ENCODE peak calls at places on chromosome 7, in four cellular contexts. A is lower leg skin, I is K562, G is A549. C is an unnamed sample.

GRCh38 chr7:149753370-149754233 is 19.8 kb downstream of the ZNF467 start:
- DNase-seq in A (peak; percentile 83), I (peak; percentile 80), G (peak; percentile 73), C (peak; percentile 36)

GRCh38 chr7:134780166-134780853 is 876 bp downstream of the CALD1 start:
- DNase-seq in A (no peak), I (no peak), G (no peak), C (no peak)

GRCh38 chr7:105268056-105268455 is 120.7 kb downstream of the SRPK2 start:
- DNase-seq in A (no peak), I (peak; percentile 30), G (peak; percentile 35), C (no peak)

GRCh38 chr7:2725178-2726105 is 37.4 kb downstream of the AMZ1 start:
- DNase-seq in A (no peak), I (no peak), G (no peak), C (no peak)

GRCh38 chr7:132112111-132112510 is 464.2 kb downstream of the PLXNA4 start:
- DNase-seq in A (peak; percentile 28), I (no peak), G (no peak), C (no peak)

GRCh38 chr7:113408999-113409398 is 290.6 kb upstream of the SMIM30 start:
- DNase-seq in A (no peak), I (no peak), G (no peak), C (no peak)

GRCh38 chr7:39507866-39508551 is 58.2 kb upstream of the YAE1 start:
- DNase-seq in A (no peak), I (no peak), G (no peak), C (no peak)

GRCh38 chr7:133614251-133614650 is 361.4 kb downstream of the EXOC4 start:
- DNase-seq in A (no peak), I (no peak), G (no peak), C (no peak)

GRCh38 chr7:45084336-45084735 is 4.4 kb downstream of the NACAD start:
- DNase-seq in A (no peak), I (no peak), G (no peak), C (no peak)

GRCh38 chr7:3979956-3980643 is 679.0 kb downstream of the SDK1 start:
- DNase-seq in A (no peak), I (no peak), G (no peak), C (no peak)

GRCh38 chr7:158614695-158615094 is 27.1 kb upstream of the PTPRN2 start:
- DNase-seq in A (no peak), I (no peak), G (no peak), C (no peak)

GRCh38 chr7:100406767-100407166 is 21.7 kb downstream of the ZCWPW1 start:
- DNase-seq in A (no peak), I (no peak), G (no peak), C (no peak)

GRCh38 chr7:135976312-135977019 is 693 bp downstream of the MTPN start:
- DNase-seq in A (no peak), I (peak; percentile 66), G (peak; percentile 27), C (peak; percentile 3)

GRCh38 chr7:74173866-74174605 is at the start of gene EIF4H:
- DNase-seq in A (peak; percentile 99), I (peak; percentile 99), G (peak; percentile 88), C (peak; percentile 86)
- TF ChIP-seq POLR2A in A (peak; percentile 75), I (peak; percentile 76), G (peak; percentile 78), C (peak; percentile 44)

GRCh38 chr7:123749537-123749857 is 694 bp upstream of the WASL start:
- DNase-seq in A (peak; percentile 88), I (peak; percentile 85), G (peak; percentile 84), C (peak; percentile 55)

GRCh38 chr7:123750389-123751230 is 1.8 kb upstream of the WASL start:
- DNase-seq in A (no peak), I (peak; percentile 51), G (no peak), C (no peak)

GRCh38 chr7:123748171-123748733 is 551 bp downstream of the WASL start:
- DNase-seq in A (peak; percentile 87), I (peak; percentile 70), G (peak; percentile 48), C (no peak)

GRCh38 chr7:123747620-123748141 is 1.1 kb downstream of the WASL start:
- DNase-seq in A (peak; percentile 84), I (peak; percentile 89), G (peak; percentile 58), C (peak; percentile 39)

GRCh38 chr7:123748734-123749536 is at the start of gene WASL:
- DNase-seq in A (peak; percentile 98), I (peak; percentile 99), G (peak; percentile 73), C (peak; percentile 81)
- TF ChIP-seq POLR2A in A (peak; percentile 86), I (peak; percentile 98), G (peak; percentile 58), C (peak; percentile 76)

GRCh38 chr7:123292227-123292626 is 92.5 kb upstream of the SLC13A1 start:
- DNase-seq in A (no peak), I (no peak), G (no peak), C (no peak)

GRCh38 chr7:123293710-123294109 is 93.9 kb upstream of the SLC13A1 start:
- DNase-seq in A (no peak), I (no peak), G (no peak), C (no peak)

DNA sequence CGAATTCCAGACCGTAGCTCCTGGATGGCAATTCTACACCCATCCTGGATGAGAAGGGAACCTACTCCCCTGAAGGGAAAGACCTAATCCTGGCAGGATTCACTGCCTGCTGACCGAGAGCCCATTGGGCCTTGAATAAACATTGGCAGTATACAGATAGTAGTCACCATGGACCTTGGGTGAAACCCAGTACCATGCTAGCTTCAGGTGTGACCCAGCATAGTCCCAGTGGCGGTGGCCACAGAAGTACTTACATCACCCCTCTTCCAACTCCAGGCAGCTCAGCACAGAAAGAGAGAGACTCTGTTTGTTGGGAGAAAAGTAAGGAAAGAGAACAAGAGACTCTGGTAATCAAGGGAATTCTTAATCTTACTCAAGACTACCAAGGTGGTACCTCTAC is 97.2 kb upstream of the SLC13A1 start:
- DNase-seq in A (peak; percentile 59), I (no peak), G (no peak), C (no peak)
- TF ChIP-seq POLR2A in A (no peak), I (no peak), G (no peak), C (no peak)

GRCh38 chr7:43583424-43584199 is 704 bp downstream of the STK17A start:
- DNase-seq in A (peak; percentile 91), I (peak; percentile 75), G (no peak), C (no peak)

GRCh38 chr7:43584200-43584586 is 1.3 kb downstream of the STK17A start:
- DNase-seq in A (no peak), I (no peak), G (no peak), C (no peak)

GRCh38 chr7:43585521-43585920 is 2.6 kb downstream of the STK17A start:
- DNase-seq in A (no peak), I (no peak), G (no peak), C (no peak)

GRCh38 chr7:43586251-43586900 is 3.5 kb downstream of the STK17A start:
- DNase-seq in A (no peak), I (no peak), G (no peak), C (no peak)

GRCh38 chr7:43582503-43583423 is at the start of gene STK17A:
- DNase-seq in A (peak; percentile 98), I (peak; percentile 94), G (peak; percentile 75), C (peak; percentile 83)
- TF ChIP-seq POLR2A in A (peak; percentile 35), I (peak; percentile 86), G (peak; percentile 97), C (peak; percentile 79)

DNA sequence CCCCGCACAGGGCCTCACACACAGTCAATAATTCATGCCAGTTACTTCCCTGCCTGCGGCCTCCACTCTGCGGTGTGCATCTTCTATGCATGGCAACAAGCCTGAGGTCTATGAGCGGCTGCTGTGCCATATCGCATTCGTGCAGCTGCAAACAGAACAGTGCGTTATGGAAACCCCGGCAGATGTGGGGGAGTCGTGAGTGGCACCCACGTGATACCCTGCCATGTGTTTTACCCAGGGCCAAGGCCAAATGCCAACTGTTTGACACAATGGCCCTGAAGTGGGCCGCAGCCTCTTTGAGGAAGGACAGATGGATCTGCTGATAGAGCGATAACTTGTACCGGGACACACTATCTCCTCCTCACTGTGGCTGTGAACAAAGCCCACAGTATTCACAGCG is 13.3 kb downstream of the TNS3 start:
- DNase-seq in A (no peak), I (no peak), G (no peak), C (no peak)
- TF ChIP-seq POLR2A in A (no peak), I (no peak), G (no peak), C (no peak)

C was measured in HCT116.